ENCODE peak calls at places on chromosomes 1 and 21, in four cellular contexts. M, O, K and A are unnamed samples. For H3K4me1 and H3K79me2, the result is how much of the 10 kb centered on the place peaks cover.

GRCh38 chr21:35578831-35579470 is 481.4 kb downstream of the SETD4 start:
- DNase-seq in M (peak), O (peak), K (peak), A (no peak)

GRCh38 chr1:2347409-2347785 is 44.0 kb downstream of the MORN1 start:
- DNase-seq in M (no peak), O (no peak), K (no peak), A (no peak)

GRCh38 chr1:201213106-201213770 is 22.6 kb downstream of the IGFN1 start:
- DNase-seq in M (no peak), O (no peak), K (no peak), A (no peak)

GRCh38 chr1:231626951-231627614 is 493 bp downstream of the DISC1 start:
- DNase-seq in M (no peak), O (peak), K (no peak), A (peak)

GRCh38 chr1:206116191-206116872 is 856 bp downstream of the AVPR1B start:
- DNase-seq in M (no peak), O (no peak), K (no peak), A (no peak)

GRCh38 chr1:22208265-22208972 is 65.5 kb upstream of the WNT4 start:
- DNase-seq in M (no peak), O (no peak), K (no peak), A (peak)

GRCh38 chr1:167720965-167721616 is 691 bp upstream of the MPZL1 start:
- DNase-seq in M (peak), O (peak), K (peak), A (peak)

GRCh38 chr1:181111559-181111958 is 23.1 kb downstream of the IER5 start:
- DNase-seq in M (peak), O (peak), K (peak), A (peak)

GRCh38 chr1:158285756-158286241 is 3.9 kb upstream of the CD1C start:
- DNase-seq in M (no peak), O (no peak), K (peak), A (no peak)

GRCh38 chr21:32414579-32415358 is 2.3 kb downstream of the EVA1C start:
- DNase-seq in M (peak), O (peak), K (peak), A (peak)

GRCh38 chr21:42699196-42699595 is 45.8 kb downstream of the PDE9A start:
- DNase-seq in M (no peak), O (no peak), K (no peak), A (no peak)

GRCh38 chr1:208132287-208132882 is 111.8 kb downstream of the PLXNA2 start:
- DNase-seq in M (peak), O (peak), K (peak), A (peak)

GRCh38 chr1:215476541-215476940 is 90.6 kb upstream of the KCTD3 start:
- DNase-seq in M (peak), O (peak), K (no peak), A (no peak)

GRCh38 chr1:119546641-119547040 is 39.6 kb downstream of the HSD3B1 start:
- DNase-seq in M (no peak), O (no peak), K (no peak), A (no peak)

GRCh38 chr1:58397187-58397820 is 149.2 kb downstream of the OMA1 start:
- DNase-seq in M (peak), O (peak), K (peak), A (no peak)

GRCh38 chr1:156725683-156726280 is 2.5 kb upstream of the METTL25B start:
- DNase-seq in M (peak), O (peak), K (peak), A (peak)

GRCh38 chr21:26982767-26983166 is 15.9 kb upstream of the ADAMTS5 start:
- DNase-seq in M (peak), O (peak), K (peak), A (peak)

GRCh38 chr1:239457491-239458488 is 71.4 kb downstream of the CHRM3 start:
- DNase-seq in M (peak), O (peak), K (no peak), A (no peak)

GRCh38 chr1:171940373-171940772 is 99.1 kb downstream of the DNM3 start:
- DNase-seq in M (no peak), O (no peak), K (no peak), A (no peak)

GRCh38 chr1:31664528-31664927 is 19.9 kb upstream of the PEF1 start:
- DNase-seq in M (no peak), O (no peak), K (no peak), A (no peak)

GRCh38 chr1:10665930-10666850 is 130.3 kb downstream of the CASZ1 start:
- DNase-seq in M (no peak), O (no peak), K (no peak), A (no peak)
- H3K4me1 ChIP-seq in M (under half), O (under half), K (under half), A (under half)

GRCh38 chr1:8662380-8663072 is 154.9 kb downstream of the RERE start:
- DNase-seq in M (no peak), O (peak), K (peak), A (peak)

GRCh38 chr1:8663090-8663802 is 154.2 kb downstream of the RERE start:
- DNase-seq in M (no peak), O (no peak), K (no peak), A (peak)

GRCh38 chr1:8660455-8660854 is 157.0 kb downstream of the RERE start:
- DNase-seq in M (peak), O (peak), K (peak), A (peak)

GRCh38 chr1:8663915-8664331 is 153.5 kb downstream of the RERE start:
- DNase-seq in M (no peak), O (no peak), K (no peak), A (no peak)

GRCh38 chr1:8661185-8662110 is 156.0 kb downstream of the RERE start:
- DNase-seq in M (peak), O (peak), K (peak), A (peak)
- H3K79me2 ChIP-seq in M (half or more), O (under half), K (half or more), A (half or more)

DNA sequence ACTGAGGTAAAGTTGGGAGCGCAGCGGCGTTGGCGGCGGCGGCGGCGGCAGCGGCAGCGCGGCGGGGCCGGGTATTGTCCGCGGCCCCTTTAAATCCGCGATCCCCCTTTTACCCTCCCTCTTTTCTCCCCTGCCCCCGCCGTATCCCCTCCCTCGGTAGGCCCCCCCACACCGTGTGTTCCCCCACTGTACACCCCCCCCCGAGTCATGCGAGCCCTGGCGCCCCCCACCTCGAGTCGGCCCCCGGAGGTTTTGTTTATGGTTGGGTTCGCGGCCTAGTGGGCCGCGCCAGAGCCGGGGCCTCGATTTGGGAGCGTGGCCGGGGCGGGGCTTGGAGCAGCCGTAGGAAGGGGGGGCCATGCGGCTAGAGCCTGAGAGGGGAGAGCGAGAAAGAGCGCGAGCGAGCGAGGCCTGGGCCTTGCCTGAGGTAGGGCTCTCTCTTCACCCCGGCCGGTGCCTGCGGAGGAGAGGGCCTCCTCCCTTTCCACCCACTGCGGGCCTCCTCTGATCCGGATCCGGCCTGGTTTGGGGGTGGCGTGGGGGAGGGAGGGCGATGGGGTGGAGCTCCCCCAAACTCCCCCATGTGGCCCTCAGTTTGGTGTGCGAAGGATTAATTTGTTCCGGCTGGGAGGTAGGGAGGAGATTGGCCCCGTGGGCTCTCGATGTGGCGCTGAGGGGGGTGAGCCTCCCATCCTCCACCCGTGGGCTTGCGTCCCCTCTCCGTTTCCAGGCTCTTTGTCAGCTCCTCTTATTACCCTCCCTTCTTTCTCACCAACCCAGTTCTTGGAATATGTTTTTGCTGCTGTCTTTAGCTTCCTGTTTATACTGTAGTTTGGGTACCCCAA is 437 bp downstream of the UBAP2L start:
- DNase-seq in M (no peak), O (peak), K (peak), A (peak)
- H3K4me1 ChIP-seq in M (under half), O (under half), K (under half), A (under half)

GRCh38 chr1:155709391-155709790 is 20.5 kb downstream of the DAP3 start:
- DNase-seq in M (no peak), O (no peak), K (no peak), A (no peak)
- H3K79me2 ChIP-seq in M (half or more), O (under half), K (half or more), A (half or more)

GRCh38 chr1:54572236-54572850 is 24.3 kb downstream of the ACOT11 start:
- DNase-seq in M (no peak), O (no peak), K (no peak), A (no peak)

GRCh38 chr1:54575161-54575560 is 27.1 kb downstream of the ACOT11 start:
- DNase-seq in M (no peak), O (no peak), K (no peak), A (no peak)

GRCh38 chr1:54575605-54576004 is 27.6 kb downstream of the ACOT11 start:
- DNase-seq in M (no peak), O (no peak), K (no peak), A (no peak)

GRCh38 chr1:54571803-54572202 is 23.8 kb downstream of the ACOT11 start:
- DNase-seq in M (no peak), O (no peak), K (no peak), A (no peak)

DNA sequence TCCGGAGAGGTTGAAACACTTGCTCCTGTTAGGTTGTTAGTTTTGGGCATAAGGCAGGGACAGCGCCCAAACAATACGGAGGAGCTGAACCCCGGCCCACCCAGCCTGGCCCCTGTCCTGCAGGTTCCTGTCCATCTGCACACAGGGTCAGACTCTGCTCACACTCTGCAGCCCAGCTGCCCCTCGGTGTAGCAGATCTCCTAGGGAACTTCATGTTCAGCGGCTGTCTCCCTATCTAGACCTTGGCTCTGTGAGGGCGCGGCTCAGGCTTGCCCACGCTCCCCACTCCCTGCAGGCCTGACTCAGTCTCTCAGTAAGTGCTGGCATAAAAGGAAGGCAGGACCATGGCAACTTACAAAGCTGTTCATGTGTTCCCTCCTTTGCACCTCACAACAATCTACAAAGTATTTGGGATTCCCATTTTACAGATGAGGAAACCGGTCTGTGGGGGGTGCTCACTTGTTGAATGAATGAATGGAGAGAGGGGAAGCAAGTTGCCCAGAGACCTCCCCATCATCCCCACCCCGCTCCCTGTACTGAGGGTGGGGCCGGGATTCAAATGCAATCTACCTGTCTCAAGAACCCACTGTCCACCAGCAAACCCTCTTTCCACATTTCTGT is 26.2 kb downstream of the ACOT11 start:
- DNase-seq in M (no peak), O (no peak), K (no peak), A (no peak)
- H3K4me1 ChIP-seq in M (under half), O (under half), K (under half), A (under half)

GRCh38 chr1:1320666-1321448 is 3.6 kb downstream of the INTS11 start:
- DNase-seq in M (peak), O (peak), K (no peak), A (no peak)
- H3K79me2 ChIP-seq in M (half or more), O (half or more), K (half or more), A (half or more)

DNA sequence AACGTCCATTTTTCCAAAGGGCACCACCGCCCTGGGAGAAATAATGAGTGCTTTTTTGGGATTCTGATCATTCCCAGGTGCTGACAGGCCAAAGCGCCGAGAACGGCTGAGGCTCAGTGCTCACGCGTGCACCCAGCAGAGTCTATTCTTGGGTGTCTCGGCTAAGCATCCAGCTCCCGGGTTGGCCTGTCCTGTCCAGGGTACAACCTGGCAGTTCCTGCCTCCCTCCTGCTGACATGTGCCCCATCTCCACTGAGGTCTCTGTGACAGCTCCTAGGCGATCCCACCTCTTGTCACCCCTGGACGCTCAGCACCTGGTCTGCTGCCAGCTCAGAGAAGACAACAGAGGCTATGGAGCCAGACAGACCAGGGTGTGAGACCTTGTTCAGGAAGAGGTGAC is 684.5 kb downstream of the PTPRU start:
- DNase-seq in M (no peak), O (no peak), K (no peak), A (no peak)
- H3K4me1 ChIP-seq in M (under half), O (under half), K (under half), A (under half)

DNA sequence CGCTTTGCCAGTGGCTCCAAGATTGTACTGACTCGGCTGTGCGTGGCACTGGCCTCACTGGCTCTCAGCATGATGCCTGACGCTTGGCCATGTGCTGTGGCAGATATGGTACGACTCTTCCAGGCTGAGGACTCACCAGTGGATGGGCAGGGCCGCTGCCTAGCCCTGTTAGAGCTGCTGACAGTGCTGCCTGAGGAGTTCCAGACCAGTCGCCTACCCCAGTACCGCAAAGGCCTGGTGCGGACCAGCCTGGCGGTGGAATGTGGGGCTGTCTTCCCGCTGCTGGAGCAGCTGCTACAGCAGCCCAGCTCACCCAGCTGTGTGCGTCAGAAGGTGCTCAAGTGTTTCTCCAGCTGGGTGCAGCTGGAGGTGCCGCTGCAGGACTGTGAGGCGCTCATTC is 2.9 kb downstream of the IPO13 start:
- DNase-seq in M (no peak), O (no peak), K (no peak), A (no peak)
- H3K79me2 ChIP-seq in M (under half), O (under half), K (half or more), A (half or more)